ENCODE peak calls at places on chromosomes 11 and 22, in four cellular contexts. J, M, D and A are unnamed samples.

GRCh38 chr11:95487391-95487790 is 256.4 kb upstream of the SESN3 start:
- DNase-seq in D (no peak), M (peak), J (no peak), A (no peak)

GRCh38 chr11:11786771-11787170 is 55.0 kb upstream of the USP47 start:
- DNase-seq in M (no peak), J (peak), D (no peak), A (peak)

GRCh38 chr11:71223671-71224660 is 28.4 kb downstream of the SHANK2 start:
- DNase-seq in J (no peak), D (no peak), M (no peak), A (no peak)

GRCh38 chr11:71340076-71340606 is 87.8 kb upstream of the SHANK2 start:
- DNase-seq in J (no peak), D (no peak), M (no peak), A (no peak)

GRCh38 chr11:8357505-8357888 is 93.8 kb upstream of the LMO1 start:
- DNase-seq in M (no peak), J (no peak), D (no peak), A (no peak)

GRCh38 chr11:72812604-72812967 is 1.6 kb upstream of the ATG16L2 start:
- DNase-seq in J (no peak), M (no peak), D (no peak), A (peak)

GRCh38 chr11:6194065-6194581 is 4.9 kb upstream of the OR52W1 start:
- DNase-seq in D (no peak), J (no peak), M (no peak), A (no peak)

GRCh38 chr22:42396621-42397331 is 35.4 kb downstream of the NFAM1 start:
- DNase-seq in D (no peak), M (no peak), J (no peak), A (no peak)

GRCh38 chr11:108235192-108235591 is 12.3 kb downstream of the ATM start:
- DNase-seq in J (no peak), D (no peak), M (no peak), A (no peak)

GRCh38 chr11:57544566-57544965 is 7.2 kb downstream of the SMTNL1 start:
- DNase-seq in J (no peak), M (no peak), D (no peak), A (no peak)

GRCh38 chr11:72899238-72899637 is 85.0 kb downstream of the ATG16L2 start:
- DNase-seq in D (no peak), J (no peak), M (no peak), A (no peak)

GRCh38 chr22:47627561-47628253 is 865.3 kb downstream of the TBC1D22A start:
- DNase-seq in J (no peak), M (no peak), D (no peak), A (no peak)

GRCh38 chr22:35674335-35674734 is 26.1 kb downstream of the APOL6 start:
- DNase-seq in M (no peak), D (no peak), J (no peak), A (no peak)

GRCh38 chr22:44648821-44649566 is 53.0 kb upstream of the PRR5 start:
- DNase-seq in D (no peak), M (no peak), J (no peak), A (no peak)

GRCh38 chr11:44983786-44984185 is 33.1 kb upstream of the TP53I11 start:
- DNase-seq in M (no peak), D (no peak), J (no peak), A (no peak)

GRCh38 chr11:47523491-47524199 is 29.3 kb downstream of the CELF1 start:
- DNase-seq in D (peak), J (peak), M (no peak), A (peak)

GRCh38 chr11:123546515-123546914 is 107.9 kb downstream of the SCN3B start:
- DNase-seq in M (no peak), D (no peak), J (no peak), A (no peak)

GRCh38 chr11:13080861-13081260 is 71.7 kb downstream of the RASSF10 start:
- DNase-seq in M (no peak), D (no peak), J (no peak), A (no peak)

GRCh38 chr11:116981216-116981887 is 116.9 kb downstream of the SIK3 start:
- DNase-seq in D (no peak), M (no peak), J (no peak), A (no peak)

GRCh38 chr11:117591316-117592039 is 205.5 kb downstream of the DSCAML1 start:
- DNase-seq in D (no peak), M (no peak), J (no peak), A (no peak)

GRCh38 chr11:85759915-85760314 is 51.0 kb downstream of the SYTL2 start:
- DNase-seq in J (no peak), D (no peak), M (no peak), A (peak)

GRCh38 chr11:85755285-85755684 is 55.7 kb downstream of the SYTL2 start:
- DNase-seq in D (no peak), J (no peak), M (no peak), A (no peak)

GRCh38 chr11:85756401-85757200 is 54.3 kb downstream of the SYTL2 start:
- DNase-seq in J (no peak), D (no peak), M (no peak), A (no peak)

GRCh38 chr11:85758480-85759039 is 52.4 kb downstream of the SYTL2 start:
- DNase-seq in J (no peak), M (no peak), D (no peak), A (no peak)

DNA sequence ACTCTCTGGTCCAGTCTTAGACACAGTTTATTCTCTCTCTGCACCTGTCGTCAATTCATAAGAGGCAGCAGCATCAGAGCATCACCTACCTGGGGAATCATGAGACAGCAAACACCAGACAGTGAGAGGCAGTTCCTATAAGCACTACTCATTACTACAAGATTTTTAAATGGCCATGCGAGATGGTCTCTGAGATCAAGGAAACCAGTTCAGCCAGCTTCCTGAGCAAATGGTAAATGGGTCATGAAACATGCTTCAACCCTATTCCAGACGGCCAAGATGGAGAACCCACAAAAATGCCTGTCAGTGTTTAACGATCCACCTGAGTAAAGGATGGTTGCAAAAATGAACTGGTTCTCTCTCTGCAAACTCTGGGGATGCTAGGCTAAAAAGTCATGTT is 52.9 kb downstream of the SYTL2 start:
- DNase-seq in J (no peak), D (no peak), M (no peak), A (no peak)
- TF ChIP-seq CTCF in J (no peak), D (no peak), M (no peak), A (no peak)

GRCh38 chr11:64348611-64349387 is 8.8 kb downstream of the CCDC88B start:
- DNase-seq in J (no peak), D (peak), M (no peak), A (no peak)
- TF ChIP-seq POLR2AphosphoS2 in J (no peak), D (no peak), M (no peak), A (no peak)

GRCh38 chr11:36292311-36292722 is 3.1 kb upstream of the COMMD9 start:
- DNase-seq in D (no peak), J (peak), M (peak), A (peak)
- TF ChIP-seq CTCF in D (peak), J (peak), M (peak), A (peak)

GRCh38 chr22:46359362-46359761 is 23.8 kb downstream of the TRMU start:
- DNase-seq in D (no peak), J (no peak), M (no peak), A (no peak)

GRCh38 chr22:46357186-46357500 is 21.6 kb downstream of the TRMU start:
- DNase-seq in D (no peak), J (no peak), M (no peak), A (no peak)

GRCh38 chr22:46358766-46359165 is 23.3 kb downstream of the TRMU start:
- DNase-seq in J (no peak), M (no peak), D (no peak), A (no peak)

GRCh38 chr22:46356496-46357185 is 21.1 kb downstream of the TRMU start:
- DNase-seq in J (no peak), M (no peak), D (no peak), A (no peak)

DNA sequence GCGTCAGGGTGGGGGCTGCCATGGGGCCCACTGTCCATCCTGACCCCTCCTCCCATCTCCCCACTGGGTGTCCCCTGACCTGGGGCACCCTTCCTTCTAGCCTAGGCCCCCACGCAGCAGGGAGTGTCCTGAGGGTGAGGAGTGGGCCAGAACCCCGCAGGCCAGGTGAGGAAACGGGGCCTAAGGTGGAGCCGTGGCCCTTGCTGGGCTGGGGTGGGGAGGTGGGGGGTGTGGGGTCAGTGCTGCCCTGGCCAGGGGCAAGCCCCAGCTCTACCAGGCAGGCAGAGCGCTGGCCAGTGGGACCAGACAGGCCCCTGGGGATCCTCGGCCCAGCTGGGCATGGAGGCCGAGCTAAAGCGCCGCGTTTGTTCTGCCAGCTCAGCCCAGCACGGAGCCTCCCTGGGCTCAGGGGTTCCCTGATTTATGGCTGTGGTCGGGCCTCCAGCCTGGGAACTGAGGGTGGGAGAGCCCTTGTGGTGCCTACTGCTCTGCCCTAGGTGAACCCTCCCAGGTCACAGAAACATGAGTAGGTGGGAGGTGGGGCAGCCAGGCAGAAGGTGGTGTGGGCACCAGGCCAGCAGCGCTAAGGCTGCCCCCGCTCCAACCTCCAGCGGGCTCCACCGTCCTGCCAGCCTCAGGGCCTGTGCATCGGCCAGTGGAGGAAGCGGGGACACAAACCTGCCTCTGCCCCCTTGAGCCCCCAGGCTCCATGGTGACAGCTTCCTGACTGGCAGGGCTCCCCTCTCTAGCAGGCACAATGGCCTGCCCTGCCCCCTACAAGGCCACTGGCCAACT is 22.4 kb downstream of the TRMU start:
- DNase-seq in M (no peak), D (no peak), J (no peak), A (no peak)
- TF ChIP-seq POLR2AphosphoS2 in M (no peak), D (no peak), J (no peak), A (no peak)

GRCh38 chr11:93652161-93652597 is 9.3 kb upstream of the CEP295 start:
- DNase-seq in D (peak), J (peak), M (no peak), A (peak)

GRCh38 chr11:93645938-93646337 is 15.5 kb upstream of the CEP295 start:
- DNase-seq in D (no peak), J (no peak), M (no peak), A (no peak)

GRCh38 chr11:93651052-93651451 is 10.4 kb upstream of the CEP295 start:
- DNase-seq in M (no peak), J (no peak), D (no peak), A (no peak)

GRCh38 chr11:93646399-93646798 is 15.1 kb upstream of the CEP295 start:
- DNase-seq in J (no peak), M (no peak), D (no peak), A (no peak)

DNA sequence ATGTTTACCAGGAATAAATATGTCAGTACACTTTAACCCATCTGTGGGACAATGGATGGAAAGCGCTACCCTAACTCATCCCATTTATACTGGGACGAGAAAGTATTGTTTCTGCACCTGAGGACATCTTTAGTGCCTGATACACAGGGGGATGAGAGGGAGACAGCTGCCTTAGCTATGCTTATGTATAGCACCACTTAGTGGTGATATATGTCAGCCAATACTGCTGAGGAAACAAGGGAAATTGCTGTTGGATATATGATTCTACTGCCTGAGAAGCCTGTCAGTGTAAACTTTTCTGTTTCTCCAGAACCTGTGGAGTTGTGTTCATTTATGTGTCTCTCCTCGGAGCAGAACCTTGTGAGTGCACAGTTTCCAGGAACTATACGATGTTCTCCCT is 13.3 kb upstream of the CEP295 start:
- DNase-seq in D (peak), J (no peak), M (no peak), A (peak)
- TF ChIP-seq CTCF in D (peak), J (peak), M (peak), A (peak)

GRCh38 chr11:65827774-65828156 is 6.0 kb upstream of the SNX32 start:
- DNase-seq in D (no peak), M (no peak), J (peak), A (no peak)
- TF ChIP-seq POLR2AphosphoS2 in D (no peak), M (no peak), J (no peak), A (no peak)